ENCODE peak calls at places on chromosomes 5 and 9, in ten cellular contexts. Y, G, P, U, W, V, L, A, O and D are unnamed samples.

GRCh38 chr9:93111371-93112115 is 15.5 kb downstream of the CARD19 start:
- DNase-seq in L (peak; percentile 17), W (no peak), Y (no peak), U (no peak), V (no peak), G (no peak), A (no peak), O (no peak), P (no peak), D (no peak)

GRCh38 chr5:154393850-154394249 is 51.9 kb upstream of the SAP30L start:
- DNase-seq in V (no peak), G (no peak), U (no peak), P (no peak), A (no peak), L (no peak), W (no peak), O (no peak), Y (no peak), D (no peak)

GRCh38 chr9:110802416-110803035 is 133.9 kb downstream of the MUSK start:
- DNase-seq in P (no peak), A (no peak), V (no peak), Y (no peak), L (no peak), U (no peak), O (no peak), G (peak; percentile 11), W (no peak), D (no peak)

GRCh38 chr5:124043456-124043855 is 531.5 kb downstream of the CSNK1G3 start:
- DNase-seq in L (no peak), P (peak; percentile 39), V (no peak), G (peak; percentile 47), Y (no peak), A (peak; percentile 7), W (no peak), U (no peak), O (no peak), D (no peak)

GRCh38 chr5:152119091-152119490 is 194.4 kb upstream of the GLRA1 start:
- DNase-seq in U (no peak), O (no peak), Y (no peak), W (no peak), L (no peak), P (no peak), G (no peak), V (no peak), A (no peak), D (no peak)

GRCh38 chr9:115941561-115942315 is 211.9 kb upstream of the PAPPA start:
- DNase-seq in G (no peak), V (no peak), P (no peak), O (no peak), W (no peak), L (no peak), Y (no peak), A (no peak), U (no peak), D (no peak)

GRCh38 chr5:149434162-149435014 is 55.3 kb upstream of the IL17B start:
- DNase-seq in Y (no peak), G (peak; percentile 65), P (peak; percentile 48), A (peak; percentile 88), V (peak; percentile 23), L (no peak), U (peak; percentile 49), O (peak; percentile 76), W (peak; percentile 13), D (peak; percentile 68)

GRCh38 chr9:38527507-38527906 is 92.9 kb downstream of the ANKRD18A start:
- DNase-seq in L (no peak), A (no peak), Y (no peak), P (no peak), W (no peak), V (no peak), U (no peak), O (no peak), G (no peak), D (no peak)

GRCh38 chr5:57650360-57651069 is 167.9 kb upstream of the ACTBL2 start:
- DNase-seq in G (peak; percentile 36), A (peak; percentile 4), L (no peak), U (no peak), W (no peak), Y (no peak), P (peak; percentile 16), V (no peak), O (no peak), D (peak; percentile 14)

GRCh38 chr9:130189840-130190239 is 17.6 kb downstream of the NCS1 start:
- DNase-seq in V (no peak), L (no peak), O (peak; percentile 76), W (no peak), Y (no peak), P (no peak), A (no peak), G (no peak), U (no peak), D (no peak)

GRCh38 chr5:173477320-173478055 is 139.0 kb downstream of the BOD1 start:
- DNase-seq in P (no peak), U (no peak), Y (no peak), V (no peak), L (no peak), A (no peak), G (no peak), W (no peak), O (no peak), D (no peak)

GRCh38 chr5:91937121-91937520 is 554.0 kb upstream of the ARRDC3 start:
- DNase-seq in A (no peak), U (no peak), P (no peak), V (no peak), W (no peak), L (no peak), G (no peak), O (no peak), Y (no peak), D (no peak)

GRCh38 chr9:24932785-24933184 is 387.1 kb upstream of the IZUMO3 start:
- DNase-seq in V (no peak), L (no peak), O (no peak), Y (no peak), G (no peak), A (no peak), W (no peak), U (no peak), P (no peak), D (no peak)

GRCh38 chr5:153618857-153619256 is 128.4 kb downstream of the GRIA1 start:
- DNase-seq in W (no peak), V (no peak), Y (no peak), A (no peak), O (no peak), U (no peak), P (no peak), L (no peak), G (no peak), D (no peak)

GRCh38 chr5:139388198-139388821 is 1.4 kb downstream of the MZB1 start:
- DNase-seq in A (peak; percentile 66), P (no peak), G (peak; percentile 88), W (no peak), U (no peak), V (no peak), Y (no peak), L (no peak), O (no peak), D (no peak)

GRCh38 chr5:132190161-132190817 is 37.4 kb downstream of the P4HA2 start:
- DNase-seq in V (no peak), Y (no peak), U (no peak), L (no peak), G (peak; percentile 93), A (peak; percentile 85), O (peak; percentile 62), W (no peak), P (peak; percentile 70), D (peak; percentile 86)

GRCh38 chr9:112842555-112842954 is 48.1 kb downstream of the SLC46A2 start:
- DNase-seq in O (no peak), V (no peak), P (no peak), L (no peak), G (no peak), W (no peak), U (no peak), Y (no peak), A (no peak), D (no peak)

GRCh38 chr5:135846311-135846710 is 11.8 kb downstream of the SLC25A48 start:
- DNase-seq in Y (no peak), O (no peak), U (no peak), A (no peak), G (no peak), L (no peak), P (no peak), V (no peak), W (no peak), D (no peak)

GRCh38 chr5:138645778-138646575 is 70.8 kb upstream of the HSPA9 start:
- DNase-seq in Y (no peak), O (no peak), U (no peak), L (no peak), G (no peak), V (no peak), P (no peak), A (no peak), W (no peak), D (no peak)

GRCh38 chr5:115372121-115372520 is 75.7 kb upstream of the CCDC112 start:
- DNase-seq in O (no peak), L (no peak), P (no peak), V (no peak), Y (no peak), A (no peak), W (no peak), U (no peak), G (no peak), D (no peak)

GRCh38 chr5:72661405-72661804 is 154.2 kb upstream of the ZNF366 start:
- DNase-seq in L (no peak), G (no peak), W (no peak), A (no peak), U (no peak), V (no peak), Y (no peak), O (peak; percentile 7), P (no peak), D (no peak)

GRCh38 chr9:27398982-27399653 is 102.2 kb upstream of the EQTN start:
- DNase-seq in L (no peak), V (no peak), P (no peak), G (no peak), U (no peak), W (no peak), O (no peak), A (no peak), Y (no peak), D (no peak)

GRCh38 chr5:157571357-157571827 is 4.2 kb downstream of the ADAM19 start:
- DNase-seq in V (no peak), O (no peak), L (no peak), U (peak; percentile 22), G (peak; percentile 83), A (no peak), W (no peak), P (peak; percentile 50), Y (no peak), D (no peak)

GRCh38 chr5:17132444-17133083 is 84.9 kb upstream of the BASP1 start:
- DNase-seq in W (no peak), O (no peak), U (no peak), Y (no peak), L (no peak), G (peak; percentile 40), P (peak; percentile 28), A (peak; percentile 48), V (no peak), D (peak; percentile 35)

GRCh38 chr5:102271759-102272158 is 24.3 kb downstream of the SLCO4C1 start:
- DNase-seq in L (no peak), U (no peak), V (no peak), Y (no peak), A (no peak), G (no peak), P (no peak), O (no peak), W (no peak), D (no peak)

GRCh38 chr5:172149073-172149472 is 39.0 kb downstream of the STK10 start:
- DNase-seq in W (no peak), L (no peak), O (peak; percentile 32), P (no peak), A (no peak), V (no peak), U (no peak), Y (no peak), G (no peak), D (no peak)

GRCh38 chr5:148976569-148977321 is 86.1 kb downstream of the SH3TC2 start:
- DNase-seq in G (no peak), P (no peak), O (no peak), L (no peak), Y (no peak), A (no peak), V (no peak), W (no peak), U (no peak), D (no peak)

GRCh38 chr9:127397722-127398647 is 1.0 kb downstream of the SLC2A8 start:
- DNase-seq in A (peak; percentile 63), O (no peak), W (no peak), G (no peak), V (peak; percentile 31), L (peak; percentile 50), U (peak; percentile 18), Y (no peak), P (no peak), D (no peak)